ENCODE peak calls at places on chromosome 4, in nine cellular contexts. One of them, this sample, is unnamed.

GRCh38 chr4:57074753-57075152 is 35.4 kb downstream of the IGFBP7 start:
- DNase-seq in OCI-LY7: no peak
- DNase-seq in endodermal cell: peak; percentile 16
- DNase-seq in suprapubic skin: no peak
- DNase-seq in SK-N-SH: peak; percentile 24
- DNase-seq in psoas muscle: no peak
- DNase-seq in tibial artery: no peak
- DNase-seq in cardiac muscle cell: peak; percentile 73
- DNase-seq in heart left ventricle: no peak
- DNase-seq in this sample: no peak

GRCh38 chr4:100841911-100842310 is 324.1 kb upstream of the EMCN start:
- DNase-seq in heart left ventricle: no peak
- DNase-seq in suprapubic skin: no peak
- DNase-seq in psoas muscle: no peak
- DNase-seq in OCI-LY7: no peak
- DNase-seq in endodermal cell: no peak
- DNase-seq in cardiac muscle cell: peak; percentile 40
- DNase-seq in SK-N-SH: no peak
- DNase-seq in tibial artery: no peak
- DNase-seq in this sample: no peak

GRCh38 chr4:6991771-6992557 is 51.2 kb upstream of the TADA2B start:
- DNase-seq in cardiac muscle cell: peak; percentile 95
- DNase-seq in suprapubic skin: no peak
- DNase-seq in psoas muscle: no peak
- DNase-seq in OCI-LY7: no peak
- DNase-seq in SK-N-SH: peak; percentile 38
- DNase-seq in heart left ventricle: no peak
- DNase-seq in tibial artery: no peak
- DNase-seq in endodermal cell: no peak
- DNase-seq in this sample: no peak

GRCh38 chr4:2172627-2173231 is 69.2 kb downstream of the HAUS3 start:
- DNase-seq in endodermal cell: no peak
- DNase-seq in psoas muscle: no peak
- DNase-seq in heart left ventricle: no peak
- DNase-seq in cardiac muscle cell: no peak
- DNase-seq in OCI-LY7: no peak
- DNase-seq in suprapubic skin: no peak
- DNase-seq in tibial artery: no peak
- DNase-seq in SK-N-SH: no peak
- DNase-seq in this sample: no peak

GRCh38 chr4:52102587-52102986 is 51.5 kb downstream of the SPATA18 start:
- DNase-seq in OCI-LY7: no peak
- DNase-seq in SK-N-SH: no peak
- DNase-seq in suprapubic skin: no peak
- DNase-seq in tibial artery: no peak
- DNase-seq in cardiac muscle cell: no peak
- DNase-seq in psoas muscle: no peak
- DNase-seq in endodermal cell: no peak
- DNase-seq in heart left ventricle: no peak
- DNase-seq in this sample: no peak

GRCh38 chr4:88104902-88105610 is 53.4 kb downstream of the ABCG2 start:
- DNase-seq in cardiac muscle cell: peak; percentile 26
- DNase-seq in endodermal cell: no peak
- DNase-seq in SK-N-SH: peak; percentile 41
- DNase-seq in heart left ventricle: no peak
- DNase-seq in tibial artery: no peak
- DNase-seq in suprapubic skin: no peak
- DNase-seq in OCI-LY7: no peak
- DNase-seq in psoas muscle: no peak
- DNase-seq in this sample: no peak

GRCh38 chr4:106868381-106869035 is 167.6 kb downstream of the DKK2 start:
- DNase-seq in suprapubic skin: no peak
- DNase-seq in OCI-LY7: no peak
- DNase-seq in tibial artery: no peak
- DNase-seq in endodermal cell: no peak
- DNase-seq in heart left ventricle: no peak
- DNase-seq in psoas muscle: no peak
- DNase-seq in cardiac muscle cell: peak; percentile 32
- DNase-seq in SK-N-SH: no peak
- DNase-seq in this sample: no peak

GRCh38 chr4:15855804-15856475 is 77.8 kb downstream of the CD38 start:
- DNase-seq in OCI-LY7: no peak
- DNase-seq in endodermal cell: no peak
- DNase-seq in cardiac muscle cell: no peak
- DNase-seq in psoas muscle: peak; percentile 63
- DNase-seq in SK-N-SH: no peak
- DNase-seq in heart left ventricle: no peak
- DNase-seq in tibial artery: peak; percentile 91
- DNase-seq in suprapubic skin: no peak
- DNase-seq in this sample: no peak

DNA sequence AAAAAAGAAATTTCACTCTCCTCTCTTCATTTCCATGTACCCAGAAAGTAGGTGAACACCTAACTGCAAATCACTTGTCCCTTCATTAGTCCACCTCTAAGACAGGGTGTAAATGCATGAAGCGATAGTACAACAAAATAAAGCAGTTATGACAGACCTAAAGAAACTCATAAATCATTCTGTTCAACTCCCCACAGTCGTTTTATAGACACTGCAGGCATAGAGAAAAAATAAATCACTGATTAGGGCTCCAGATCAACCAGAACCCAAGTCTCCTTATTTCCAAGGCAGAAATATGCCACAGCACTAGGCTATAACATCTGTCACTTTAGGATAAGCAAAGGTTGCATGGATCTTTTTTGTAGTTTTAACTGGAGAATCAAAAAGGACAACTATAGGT is 3.0 kb downstream of the RASGEF1B start:
- DNase-seq in SK-N-SH: no peak
- DNase-seq in OCI-LY7: no peak
- DNase-seq in heart left ventricle: no peak
- DNase-seq in suprapubic skin: no peak
- DNase-seq in endodermal cell: no peak
- DNase-seq in cardiac muscle cell: no peak
- DNase-seq in tibial artery: no peak
- DNase-seq in psoas muscle: no peak
- DNase-seq in this sample: no peak
- H3K4me3 ChIP-seq in SK-N-SH: no peak overlapping the region
- H3K4me3 ChIP-seq in OCI-LY7: no peak overlapping the region
- H3K4me3 ChIP-seq in heart left ventricle: no peak overlapping the region
- H3K4me3 ChIP-seq in suprapubic skin: peak overlapping the region; percentile 98
- H3K4me3 ChIP-seq in endodermal cell: peak overlapping the region; percentile 92
- H3K4me3 ChIP-seq in cardiac muscle cell: no peak overlapping the region
- H3K4me3 ChIP-seq in tibial artery: no peak overlapping the region
- H3K4me3 ChIP-seq in psoas muscle: no peak overlapping the region
- H3K4me3 ChIP-seq in this sample: no peak overlapping the region

GRCh38 chr4:153241295-153241694 is 37.1 kb downstream of the TRIM2 start:
- DNase-seq in cardiac muscle cell: no peak
- DNase-seq in SK-N-SH: no peak
- DNase-seq in psoas muscle: no peak
- DNase-seq in heart left ventricle: no peak
- DNase-seq in tibial artery: no peak
- DNase-seq in endodermal cell: no peak
- DNase-seq in suprapubic skin: no peak
- DNase-seq in OCI-LY7: no peak
- DNase-seq in this sample: no peak

GRCh38 chr4:153244969-153245368 is 40.7 kb downstream of the TRIM2 start:
- DNase-seq in psoas muscle: no peak
- DNase-seq in cardiac muscle cell: no peak
- DNase-seq in endodermal cell: no peak
- DNase-seq in suprapubic skin: no peak
- DNase-seq in OCI-LY7: no peak
- DNase-seq in SK-N-SH: no peak
- DNase-seq in tibial artery: no peak
- DNase-seq in heart left ventricle: no peak
- DNase-seq in this sample: no peak

GRCh38 chr4:153243464-153243863 is 39.2 kb downstream of the TRIM2 start:
- DNase-seq in OCI-LY7: no peak
- DNase-seq in suprapubic skin: no peak
- DNase-seq in psoas muscle: no peak
- DNase-seq in SK-N-SH: no peak
- DNase-seq in heart left ventricle: no peak
- DNase-seq in cardiac muscle cell: no peak
- DNase-seq in tibial artery: no peak
- DNase-seq in endodermal cell: no peak
- DNase-seq in this sample: no peak

GRCh38 chr4:153242848-153243324 is 38.6 kb downstream of the TRIM2 start:
- DNase-seq in heart left ventricle: no peak
- DNase-seq in SK-N-SH: no peak
- DNase-seq in tibial artery: no peak
- DNase-seq in suprapubic skin: no peak
- DNase-seq in cardiac muscle cell: no peak
- DNase-seq in OCI-LY7: no peak
- DNase-seq in psoas muscle: no peak
- DNase-seq in endodermal cell: no peak
- DNase-seq in this sample: no peak

DNA sequence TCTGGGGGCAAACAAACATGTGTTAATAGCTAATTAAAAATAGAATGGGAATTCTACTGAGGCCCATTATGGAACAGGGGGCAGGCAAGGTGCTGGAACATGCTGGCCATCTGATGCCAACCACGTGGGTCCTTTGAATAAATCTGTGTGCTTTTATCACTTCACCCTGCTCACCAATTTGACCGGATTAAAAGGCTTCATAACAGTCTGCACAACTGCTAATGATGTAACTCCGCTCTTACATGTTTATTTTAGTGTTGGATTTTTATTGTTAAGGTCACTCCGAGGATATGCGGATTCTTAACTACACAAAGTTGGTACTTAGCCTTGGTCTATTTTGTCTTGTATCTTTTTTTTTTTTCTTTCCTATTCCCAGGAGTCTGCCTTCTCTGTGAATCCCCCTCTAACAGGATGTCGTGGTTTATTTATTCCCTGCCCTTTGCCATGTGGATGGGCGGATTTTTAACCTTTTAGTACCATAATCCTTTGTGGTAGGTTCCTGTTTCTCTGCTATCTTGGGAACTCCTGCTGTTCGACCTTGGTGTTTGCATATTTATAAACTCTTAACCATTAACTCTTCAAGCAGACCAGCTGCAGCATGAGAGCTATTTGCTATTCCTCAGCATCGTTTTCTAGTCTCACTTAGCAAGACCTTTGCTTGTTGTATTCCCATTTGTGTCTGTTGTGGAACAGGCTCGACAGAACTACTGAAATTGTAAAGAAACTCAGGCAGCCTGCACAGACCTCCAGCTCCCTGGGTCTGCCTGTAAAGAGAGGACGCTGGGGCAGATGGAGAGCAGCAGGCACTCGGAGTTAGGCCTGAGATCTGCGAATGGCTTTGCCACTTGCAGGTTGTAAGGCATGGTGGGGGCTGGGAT is 38.0 kb downstream of the TRIM2 start:
- DNase-seq in endodermal cell: peak; percentile 69
- DNase-seq in heart left ventricle: no peak
- DNase-seq in cardiac muscle cell: no peak
- DNase-seq in OCI-LY7: no peak
- DNase-seq in SK-N-SH: no peak
- DNase-seq in suprapubic skin: no peak
- DNase-seq in tibial artery: no peak
- DNase-seq in psoas muscle: no peak
- DNase-seq in this sample: no peak
- TF ChIP-seq CTCF in endodermal cell: no peak
- TF ChIP-seq CTCF in heart left ventricle: no peak
- TF ChIP-seq CTCF in cardiac muscle cell: no peak
- TF ChIP-seq CTCF in OCI-LY7: no peak
- TF ChIP-seq CTCF in SK-N-SH: no peak
- TF ChIP-seq CTCF in suprapubic skin: no peak
- TF ChIP-seq CTCF in tibial artery: no peak
- TF ChIP-seq CTCF in psoas muscle: no peak
- TF ChIP-seq CTCF in this sample: no peak

GRCh38 chr4:140642674-140643437 is 74.1 kb upstream of the UCP1 start:
- DNase-seq in heart left ventricle: peak; percentile 63
- DNase-seq in OCI-LY7: no peak
- DNase-seq in SK-N-SH: no peak
- DNase-seq in cardiac muscle cell: no peak
- DNase-seq in suprapubic skin: no peak
- DNase-seq in psoas muscle: no peak
- DNase-seq in endodermal cell: no peak
- DNase-seq in tibial artery: no peak
- DNase-seq in this sample: no peak

GRCh38 chr4:140637836-140638235 is 69.1 kb upstream of the UCP1 start:
- DNase-seq in endodermal cell: peak; percentile 81
- DNase-seq in suprapubic skin: no peak
- DNase-seq in OCI-LY7: peak; percentile 85
- DNase-seq in tibial artery: no peak
- DNase-seq in heart left ventricle: no peak
- DNase-seq in SK-N-SH: peak; percentile 69
- DNase-seq in psoas muscle: no peak
- DNase-seq in cardiac muscle cell: peak; percentile 41
- DNase-seq in this sample: no peak

GRCh38 chr4:140641105-140641555 is 72.4 kb upstream of the UCP1 start:
- DNase-seq in suprapubic skin: no peak
- DNase-seq in OCI-LY7: no peak
- DNase-seq in tibial artery: no peak
- DNase-seq in endodermal cell: no peak
- DNase-seq in psoas muscle: no peak
- DNase-seq in heart left ventricle: no peak
- DNase-seq in SK-N-SH: no peak
- DNase-seq in cardiac muscle cell: no peak
- DNase-seq in this sample: no peak

GRCh38 chr4:140641789-140642439 is 73.2 kb upstream of the UCP1 start:
- DNase-seq in OCI-LY7: peak; percentile 23
- DNase-seq in suprapubic skin: no peak
- DNase-seq in psoas muscle: no peak
- DNase-seq in endodermal cell: peak; percentile 87
- DNase-seq in SK-N-SH: peak; percentile 67
- DNase-seq in tibial artery: no peak
- DNase-seq in heart left ventricle: peak; percentile 66
- DNase-seq in cardiac muscle cell: peak; percentile 10
- DNase-seq in this sample: no peak

DNA sequence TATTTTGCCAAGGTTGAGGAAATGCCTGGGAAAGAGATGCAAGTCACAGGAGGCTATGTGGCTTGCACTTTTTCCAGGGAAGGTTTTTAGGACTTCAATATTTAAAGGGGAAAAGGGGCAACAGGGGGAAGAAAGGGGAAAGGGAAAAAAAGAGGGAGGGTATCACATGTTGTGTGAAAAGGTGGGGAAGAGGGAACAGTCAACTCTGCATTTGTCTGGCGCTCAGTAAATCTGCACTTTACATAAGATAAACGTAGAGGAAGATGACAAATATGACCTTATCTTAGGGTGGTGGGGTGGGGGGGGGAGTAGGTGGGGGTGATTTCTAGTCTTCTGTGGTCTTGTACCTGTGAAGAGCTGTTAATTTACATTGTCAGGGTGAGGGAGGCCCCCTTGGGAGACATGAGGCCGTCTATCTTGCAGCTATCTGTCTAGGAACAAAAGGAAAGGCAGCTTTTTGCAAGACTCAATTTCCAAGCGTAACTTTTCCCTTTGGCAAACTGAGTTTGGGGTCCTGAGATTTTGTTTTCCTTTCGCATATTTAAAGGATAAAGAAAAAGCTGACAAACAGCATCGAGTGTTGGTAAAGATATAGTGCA is 71.5 kb upstream of the UCP1 start:
- DNase-seq in heart left ventricle: no peak
- DNase-seq in SK-N-SH: no peak
- DNase-seq in suprapubic skin: no peak
- DNase-seq in psoas muscle: no peak
- DNase-seq in cardiac muscle cell: no peak
- DNase-seq in OCI-LY7: no peak
- DNase-seq in endodermal cell: no peak
- DNase-seq in tibial artery: no peak
- DNase-seq in this sample: no peak
- H3K4me1 ChIP-seq in heart left ventricle: peaks cover 23% of the 10 kb centered on the region
- H3K4me1 ChIP-seq in SK-N-SH: peaks cover 7% of the 10 kb centered on the region
- H3K4me1 ChIP-seq in suprapubic skin: peaks cover 6% of the 10 kb centered on the region
- H3K4me1 ChIP-seq in psoas muscle: no peaks in the 10 kb centered on the region
- H3K4me1 ChIP-seq in cardiac muscle cell: no peaks in the 10 kb centered on the region
- H3K4me1 ChIP-seq in OCI-LY7: peaks cover 20% of the 10 kb centered on the region
- H3K4me1 ChIP-seq in endodermal cell: peaks cover 14% of the 10 kb centered on the region
- H3K4me1 ChIP-seq in tibial artery: no peaks in the 10 kb centered on the region
- H3K4me1 ChIP-seq in this sample: no peaks in the 10 kb centered on the region

DNA sequence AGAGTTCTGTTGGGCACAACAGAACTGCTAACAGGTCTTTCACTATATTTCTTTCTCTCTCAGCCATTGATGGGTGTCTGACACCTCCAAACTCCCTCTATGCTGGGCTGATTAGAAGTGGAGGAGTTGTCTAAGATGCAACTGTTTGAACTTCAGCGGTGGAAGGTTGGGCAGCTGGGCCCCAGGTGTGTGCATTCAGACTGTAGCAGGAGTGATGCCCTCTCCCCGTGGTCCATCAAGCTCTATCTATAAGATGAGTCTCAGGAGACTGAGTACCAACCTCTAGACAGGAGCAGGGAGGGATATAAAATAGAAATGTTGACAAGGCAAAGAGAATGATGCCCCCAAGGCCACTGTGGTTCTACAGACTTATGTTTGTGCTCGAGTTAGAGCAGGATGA is 28.1 kb upstream of the CHRNA9 start:
- DNase-seq in cardiac muscle cell: no peak
- DNase-seq in heart left ventricle: no peak
- DNase-seq in suprapubic skin: no peak
- DNase-seq in tibial artery: peak; percentile 6
- DNase-seq in endodermal cell: no peak
- DNase-seq in psoas muscle: no peak
- DNase-seq in SK-N-SH: no peak
- DNase-seq in OCI-LY7: peak; percentile 60
- DNase-seq in this sample: no peak
- H3K4me3 ChIP-seq in cardiac muscle cell: no peak overlapping the region
- H3K4me3 ChIP-seq in heart left ventricle: no peak overlapping the region
- H3K4me3 ChIP-seq in suprapubic skin: no peak overlapping the region
- H3K4me3 ChIP-seq in tibial artery: no peak overlapping the region
- H3K4me3 ChIP-seq in endodermal cell: no peak overlapping the region
- H3K4me3 ChIP-seq in psoas muscle: no peak overlapping the region
- H3K4me3 ChIP-seq in SK-N-SH: no peak overlapping the region
- H3K4me3 ChIP-seq in OCI-LY7: peak overlapping the region; percentile 58
- H3K4me3 ChIP-seq in this sample: no peak overlapping the region